ENCODE peak calls at places on chromosomes 3 and 15, in eight cellular contexts. L is HT1080, F is sigmoid colon, R is Panc1, D is NCI-H524, G is left ventricle myocardium superior, T is GDM1, K is HCEC 1CT. I is an unnamed sample.

GRCh38 chr3:27573780-27574437 is 89.7 kb upstream of the SLC4A7 start:
- DNase-seq in L (peak), F (no peak), R (no peak), D (no peak), G (no peak), T (no peak), K (no peak), I (no peak)

GRCh38 chr3:183324083-183324482 is 71.0 kb downstream of the B3GNT5 start:
- DNase-seq in L (peak), F (no peak), R (no peak), D (no peak), G (no peak), T (no peak), K (no peak), I (no peak)

GRCh38 chr3:171088984-171089754 is 62.6 kb upstream of the SLC2A2 start:
- DNase-seq in L (peak), F (no peak), R (no peak), D (no peak), G (no peak), T (no peak), K (peak), I (peak)

GRCh38 chr3:112908252-112908651 is 61.6 kb upstream of the CD200R1L start:
- DNase-seq in L (no peak), F (no peak), R (no peak), D (no peak), G (no peak), T (no peak), K (no peak), I (no peak)

GRCh38 chr15:91853968-91854943 is 748 bp downstream of the SLCO3A1 start:
- DNase-seq in L (peak), F (peak), R (no peak), D (peak), G (peak), T (peak), K (peak), I (peak)

GRCh38 chr3:13479332-13479581 is 849 bp upstream of the HDAC11 start:
- DNase-seq in L (no peak), F (no peak), R (no peak), D (no peak), G (peak), T (no peak), K (no peak), I (no peak)

GRCh38 chr3:137988982-137989381 is 21.0 kb upstream of the CLDN18 start:
- DNase-seq in L (no peak), F (no peak), R (no peak), D (no peak), G (no peak), T (no peak), K (no peak), I (no peak)

GRCh38 chr3:194245975-194246561 is 105.1 kb downstream of the CPN2 start:
- DNase-seq in L (no peak), F (peak), R (no peak), D (no peak), G (no peak), T (no peak), K (no peak), I (no peak)

I was measured in CD4-positive, CD25-positive, alpha-beta regulatory T cell.